ENCODE peak calls at places on chromosomes 13 and 19, in eight cellular contexts. Y, E, X, S, U, R, O and J are unnamed samples.

GRCh38 chr13:99970761-99971575 is 599 bp downstream of the ZIC5 start:
- DNase-seq in S (peak), Y (no peak), U (no peak), E (no peak), R (peak), X (no peak), O (no peak), J (no peak)

GRCh38 chr19:43776285-43776684 is 4.5 kb downstream of the KCNN4 start:
- DNase-seq in S (no peak), E (no peak), Y (no peak), O (no peak), U (no peak), X (no peak), R (no peak), J (no peak)

GRCh38 chr19:35468637-35469036 is 20.6 kb downstream of the FFAR2 start:
- DNase-seq in E (peak), R (peak), X (peak), O (peak), Y (no peak), U (peak), S (peak), J (peak)

GRCh38 chr13:32645854-32646253 is 59.6 kb downstream of the PDS5B start:
- DNase-seq in R (no peak), X (no peak), U (no peak), O (no peak), Y (no peak), E (no peak), S (no peak), J (peak)

GRCh38 chr19:19628499-19629134 is 597 bp upstream of the LPAR2 start:
- DNase-seq in E (peak), Y (peak), R (peak), O (peak), X (peak), U (peak), S (peak), J (no peak)

GRCh38 chr13:24085662-24086061 is 74.9 kb upstream of the SPATA13 start:
- DNase-seq in O (no peak), U (no peak), Y (no peak), R (no peak), E (no peak), S (no peak), X (no peak), J (no peak)

GRCh38 chr19:43634877-43635560 is 4.6 kb downstream of the CADM4 start:
- DNase-seq in X (peak), O (peak), R (no peak), S (no peak), U (peak), Y (no peak), E (no peak), J (no peak)

GRCh38 chr13:19961924-19962323 is 3.4 kb downstream of the ZMYM2 start:
- DNase-seq in O (peak), R (no peak), U (no peak), X (no peak), S (no peak), Y (no peak), E (no peak), J (no peak)

GRCh38 chr19:27746691-27747380 is 1466.1 kb downstream of the UQCRFS1 start:
- DNase-seq in R (peak), Y (no peak), S (peak), X (peak), O (peak), U (peak), E (no peak), J (no peak)